ENCODE peak calls at places on chromosomes 5 and 9, in four cellular contexts. F is AG04449, I is tibial artery, B is choroid plexus epithelial cell. S is an unnamed sample.

GRCh38 chr5:9239626-9240025 is 306.2 kb downstream of the SEMA5A start:
- DNase-seq in F (no peak), I (no peak), B (peak; percentile 56), S (no peak)

GRCh38 chr5:65577141-65577540 is 14.0 kb downstream of the PPWD1 start:
- DNase-seq in F (peak; percentile 21), I (no peak), B (peak; percentile 3), S (peak; percentile 4)

GRCh38 chr5:71471193-71471592 is 15.7 kb downstream of the BDP1 start:
- DNase-seq in F (no peak), B (peak; percentile 59), I (no peak), S (no peak)

GRCh38 chr9:134134949-134135342 is 936 bp upstream of the WDR5 start:
- DNase-seq in B (no peak), I (no peak), F (no peak), S (no peak)

GRCh38 chr5:16265141-16265540 is 85.5 kb upstream of the MARCHF11 start:
- DNase-seq in I (no peak), B (peak; percentile 0), F (no peak), S (no peak)

GRCh38 chr5:79031481-79031867 is 38.0 kb downstream of the DMGDH start:
- DNase-seq in I (no peak), B (no peak), F (no peak), S (no peak)

GRCh38 chr5:131693894-131694293 is 58.9 kb upstream of the RAPGEF6 start:
- DNase-seq in B (no peak), F (no peak), I (no peak), S (no peak)

GRCh38 chr9:130862747-130863146 is 27.7 kb downstream of the ABL1 start:
- DNase-seq in F (no peak), B (no peak), I (no peak), S (no peak)

GRCh38 chr5:138536665-138537315 is 6.2 kb downstream of the ETF1 start:
- DNase-seq in B (peak; percentile 44), I (no peak), F (no peak), S (no peak)

GRCh38 chr5:132787076-132787475 is 10.0 kb upstream of the SEPTIN8 start:
- DNase-seq in B (peak; percentile 43), I (no peak), F (no peak), S (no peak)

GRCh38 chr5:38670066-38670465 is 113.6 kb upstream of the LIFR start:
- DNase-seq in F (no peak), I (no peak), B (no peak), S (no peak)

GRCh38 chr5:54610197-54610898 is 92.8 kb downstream of the SNX18 start:
- DNase-seq in B (peak; percentile 29), F (no peak), I (no peak), S (no peak)

GRCh38 chr5:142717582-142718215 is 31.8 kb upstream of the FGF1 start:
- DNase-seq in B (peak; percentile 86), I (no peak), F (no peak), S (peak; percentile 34)

GRCh38 chr5:11384441-11385250 is 519.6 kb downstream of the CTNND2 start:
- DNase-seq in F (no peak), B (no peak), I (no peak), S (no peak)

GRCh38 chr5:2891781-2892180 is 140.3 kb upstream of the IRX2 start:
- DNase-seq in I (no peak), F (no peak), B (no peak), S (no peak)

GRCh38 chr5:53326420-53327153 is 153.8 kb upstream of the FST start:
- DNase-seq in I (no peak), F (no peak), B (peak; percentile 78), S (no peak)

GRCh38 chr9:133738039-133738805 is at the start of gene SARDH:
- DNase-seq in F (no peak), I (no peak), B (peak; percentile 57), S (no peak)

GRCh38 chr9:136546697-136547481 is 1.0 kb upstream of the NOTCH1 start:
- DNase-seq in F (no peak), I (peak; percentile 80), B (peak; percentile 54), S (no peak)

GRCh38 chr5:42951169-42951846 is 88.8 kb downstream of the ANXA2R start:
- DNase-seq in I (peak; percentile 40), B (peak; percentile 47), F (no peak), S (no peak)

GRCh38 chr9:129023036-129023907 is 4.9 kb downstream of the SH3GLB2 start:
- DNase-seq in B (peak; percentile 79), I (peak; percentile 51), F (no peak), S (peak; percentile 60)

GRCh38 chr5:52987711-52988329 is 1.3 kb upstream of the ITGA2 start:
- DNase-seq in B (peak; percentile 51), F (no peak), I (no peak), S (no peak)

GRCh38 chr5:132971483-132972435 is 8.3 kb upstream of the AFF4 start:
- DNase-seq in I (no peak), B (no peak), F (no peak), S (no peak)

GRCh38 chr5:75303419-75303818 is 33.6 kb upstream of the HMGCR start:
- DNase-seq in B (no peak), F (no peak), I (no peak), S (no peak)

DNA sequence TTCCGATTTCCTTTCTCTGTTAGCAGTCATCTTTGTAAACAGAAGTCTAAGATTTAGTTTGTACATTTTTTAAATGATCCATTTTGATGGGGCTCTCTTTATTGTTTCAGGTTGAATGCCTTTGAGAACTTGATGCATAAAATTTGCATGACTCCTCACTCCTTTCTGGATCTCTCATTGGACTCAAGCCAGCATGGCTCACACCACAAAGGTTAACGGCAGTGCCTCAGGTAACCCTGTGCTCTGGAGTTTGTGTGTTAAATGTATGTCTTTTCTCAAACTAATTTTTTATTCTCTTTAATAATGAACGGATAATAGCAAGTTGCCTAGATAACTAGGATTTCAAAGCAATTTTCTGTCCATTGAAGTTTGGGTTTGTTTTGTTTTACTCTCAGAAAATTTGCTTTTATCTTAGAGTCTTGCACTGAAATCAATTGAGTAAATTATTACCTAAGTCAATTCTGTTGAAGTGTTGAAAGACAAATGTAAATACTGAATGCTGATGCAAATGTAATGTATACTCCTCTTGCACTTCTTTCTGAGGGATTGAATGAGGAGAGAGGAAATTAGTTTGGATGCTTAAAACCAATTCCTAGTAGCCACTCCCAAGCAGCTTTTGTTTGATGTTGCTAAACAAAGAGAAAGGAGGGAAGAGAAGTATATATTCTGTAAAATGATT is 164.6 kb upstream of the DMRT1 start:
- DNase-seq in I (no peak), B (no peak), F (no peak), S (no peak)
- H3K4me3 ChIP-seq in I (peak overlapping the region; percentile 47), B (no peak overlapping the region), F (no peak overlapping the region), S (peak overlapping the region; percentile 46)

GRCh38 chr9:12702160-12702758 is 9.1 kb downstream of the TYRP1 start:
- DNase-seq in B (peak; percentile 78), I (peak; percentile 50), F (no peak), S (no peak)
- TF ChIP-seq CTCF in B (peak; percentile 83), I (peak; percentile 43), F (peak; percentile 68), S (peak; percentile 66)

GRCh38 chr5:67094476-67095300 is 101.9 kb downstream of the CD180 start:
- DNase-seq in I (peak; percentile 22), B (peak; percentile 96), F (peak; percentile 17), S (peak; percentile 20)
- H3K4me3 ChIP-seq in I (peak overlapping the region; percentile 30), B (no peak overlapping the region), F (no peak overlapping the region), S (no peak overlapping the region)

DNA sequence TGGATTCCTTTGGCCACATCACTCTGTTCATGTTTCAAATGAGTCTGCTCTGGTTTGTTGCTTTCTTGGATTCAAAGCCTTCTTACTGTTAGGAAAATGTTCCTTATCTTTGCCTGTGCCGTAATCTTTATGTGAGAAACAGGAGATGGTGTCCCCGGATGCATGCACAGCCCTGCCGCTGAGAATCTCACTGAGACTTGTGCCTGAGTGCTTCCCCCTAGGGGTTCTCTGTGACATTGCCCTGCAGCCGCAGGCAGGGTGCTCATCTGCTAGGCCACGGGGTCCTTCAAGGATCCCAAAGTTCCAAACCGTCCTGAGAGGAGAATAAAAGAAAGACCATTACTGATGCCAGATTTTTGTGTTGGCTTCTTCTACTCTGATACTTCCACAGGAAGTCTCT is 81.4 kb upstream of the ANKRD55 start:
- DNase-seq in F (no peak), I (no peak), B (peak; percentile 63), S (no peak)
- TF ChIP-seq CTCF in F (peak; percentile 54), I (peak; percentile 37), B (peak; percentile 89), S (peak; percentile 55)

DNA sequence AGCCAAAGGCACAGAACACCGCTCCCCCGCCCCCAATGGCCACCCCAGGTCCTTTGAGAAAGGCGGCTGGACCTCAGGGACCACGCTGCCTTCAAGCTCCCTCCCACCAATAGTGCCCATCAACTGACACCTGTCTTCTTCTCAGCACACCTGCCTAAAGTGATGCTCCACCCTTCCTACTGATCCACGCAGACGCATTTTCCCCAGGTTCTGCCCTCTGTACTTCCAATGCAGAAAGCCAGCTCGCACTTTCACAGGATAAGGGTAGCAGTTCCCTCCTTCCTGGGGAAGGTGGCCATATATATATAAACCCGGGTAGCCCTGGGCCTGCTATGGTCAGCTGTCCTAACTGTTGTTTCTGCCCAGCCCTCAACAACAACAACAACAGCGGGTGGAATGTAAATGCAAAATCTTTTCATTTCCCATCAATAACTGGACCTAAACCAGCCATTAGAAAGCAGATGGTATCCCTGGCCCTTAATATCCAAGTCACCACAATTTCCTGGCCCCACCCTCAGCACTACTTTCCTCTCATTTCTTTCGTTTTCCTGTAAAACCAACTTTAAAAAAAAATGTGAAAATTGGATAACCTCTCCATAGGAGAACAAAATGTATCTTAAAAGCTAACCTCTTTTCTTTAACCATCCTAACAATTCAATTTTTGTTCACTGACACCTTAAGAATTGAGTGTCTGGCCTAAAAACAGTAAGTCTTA is 1.7 kb downstream of the GOLM1 start:
- DNase-seq in F (no peak), I (no peak), B (no peak), S (no peak)
- H3K4me3 ChIP-seq in F (peak overlapping the region; percentile 74), I (no peak overlapping the region), B (peak overlapping the region; percentile 80), S (peak overlapping the region; percentile 79)

S was measured in AG04450.